ENCODE peak calls at places on chromosomes 13 and 19, in ten cellular contexts. D, I, V, W, Y, A, Q, E, G and F are unnamed samples.

GRCh38 chr19:23762884-23763711 is 4.4 kb upstream of the ZNF681 start:
- DNase-seq in Y (no peak), V (peak), D (peak), W (peak), Q (peak), A (peak), E (peak), G (peak), I (peak), F (peak)

GRCh38 chr13:98961204-98962105 is 16.4 kb downstream of the DOCK9 start:
- DNase-seq in V (no peak), A (no peak), G (no peak), E (no peak), Y (no peak), W (no peak), D (no peak), Q (no peak), I (peak), F (no peak)

GRCh38 chr19:10007811-10008211 is 2.5 kb downstream of the COL5A3 start:
- DNase-seq in W (no peak), D (no peak), Y (no peak), A (no peak), V (peak), E (peak), I (no peak), G (no peak), Q (no peak), F (peak)

GRCh38 chr13:99119686-99120085 is 81.0 kb upstream of the UBAC2 start:
- DNase-seq in Y (no peak), A (no peak), I (no peak), G (no peak), D (no peak), V (no peak), Q (no peak), E (no peak), W (no peak), F (no peak)

GRCh38 chr13:60417734-60418133 is 20.7 kb downstream of the TDRD3 start:
- DNase-seq in Y (no peak), V (no peak), A (no peak), I (no peak), E (no peak), D (no peak), W (no peak), G (no peak), Q (no peak), F (no peak)

GRCh38 chr19:19403373-19403901 is 2.0 kb upstream of the GATAD2A start:
- DNase-seq in E (no peak), Y (no peak), V (peak), G (no peak), W (no peak), I (peak), Q (no peak), A (no peak), D (no peak), F (no peak)

GRCh38 chr19:35346193-35347052 is 1.3 kb upstream of the FFAR1 start:
- DNase-seq in D (no peak), Y (no peak), I (no peak), G (peak), Q (peak), A (no peak), E (no peak), W (peak), V (no peak), F (no peak)

GRCh38 chr13:89514534-89515312 is 1832.8 kb upstream of the MIR17HG start:
- DNase-seq in I (peak), G (no peak), A (no peak), D (no peak), V (peak), E (no peak), Q (no peak), W (no peak), Y (peak), F (peak)

GRCh38 chr19:40687525-40688016 is 2.9 kb downstream of the NUMBL start:
- DNase-seq in V (peak), Q (peak), E (peak), D (peak), A (peak), I (no peak), Y (no peak), G (peak), W (no peak), F (peak)

GRCh38 chr19:14718522-14719113 is 28.8 kb downstream of the ZNF333 start:
- DNase-seq in E (no peak), G (no peak), D (no peak), A (no peak), Q (no peak), Y (no peak), V (peak), W (no peak), I (no peak), F (peak)
- H3K4me3 ChIP-seq in E (no peak), G (no peak), D (no peak), A (peak), Q (no peak), Y (no peak), V (no peak), W (no peak), I (no peak), F (no peak)

GRCh38 chr19:55117636-55118391 is at the start of gene PPP1R12C:
- DNase-seq in Q (peak), V (peak), A (peak), W (peak), D (peak), Y (peak), I (peak), E (peak), G (peak), F (peak)
- TF ChIP-seq CTCF in Q (no peak), V (no peak), A (no peak), W (no peak), D (peak), Y (no peak), I (no peak), E (no peak), G (no peak), F (no peak)

GRCh38 chr13:113545455-113545930 is 39.1 kb upstream of the TFDP1 start:
- DNase-seq in D (no peak), I (peak), Y (no peak), Q (no peak), V (peak), G (no peak), E (no peak), A (no peak), W (no peak), F (no peak)
- H3K4me3 ChIP-seq in D (no peak), I (no peak), Y (no peak), Q (no peak), V (no peak), G (no peak), E (no peak), A (no peak), W (no peak), F (no peak)

DNA sequence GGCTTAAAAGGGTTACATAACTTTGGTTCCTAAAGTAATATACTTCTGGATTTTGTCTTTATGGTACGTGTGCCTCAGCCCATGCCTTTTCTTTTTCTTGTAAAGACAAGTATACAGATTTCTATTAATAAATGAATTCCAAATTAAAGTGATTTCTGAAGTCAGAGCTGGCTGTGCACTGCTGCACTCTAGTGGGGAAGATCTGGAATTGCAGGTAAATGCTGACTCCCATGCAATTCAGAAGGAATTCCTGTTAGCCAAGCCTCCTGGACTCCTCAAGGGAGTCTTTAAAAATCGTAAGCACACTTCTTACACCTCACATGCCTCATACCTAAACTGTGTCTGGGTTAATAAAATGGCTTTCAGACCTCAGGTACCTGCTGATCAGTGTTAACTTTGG is 118.4 kb upstream of the SLC7A1 start:
- DNase-seq in Q (no peak), Y (peak), V (no peak), W (peak), I (no peak), G (no peak), D (no peak), E (no peak), A (no peak), F (peak)
- TF ChIP-seq CTCF in Q (peak), Y (peak), V (peak), W (peak), I (peak), G (no peak), D (peak), E (no peak), A (peak), F (peak)

GRCh38 chr19:46347572-46347883 is 641 bp downstream of the PPP5C start:
- DNase-seq in E (no peak), I (no peak), A (no peak), W (no peak), G (no peak), Y (no peak), V (no peak), Q (no peak), D (no peak), F (no peak)

GRCh38 chr19:46350758-46351159 is 3.9 kb downstream of the PPP5C start:
- DNase-seq in W (peak), Y (no peak), Q (no peak), A (no peak), V (no peak), D (no peak), I (no peak), E (no peak), G (no peak), F (no peak)

GRCh38 chr19:46347985-46348384 is 1.1 kb downstream of the PPP5C start:
- DNase-seq in V (peak), E (no peak), Y (no peak), D (no peak), I (no peak), W (no peak), Q (no peak), A (no peak), G (no peak), F (no peak)

GRCh38 chr19:46350029-46350757 is 3.3 kb downstream of the PPP5C start:
- DNase-seq in I (no peak), D (no peak), Q (peak), V (no peak), A (no peak), E (no peak), Y (no peak), W (peak), G (no peak), F (no peak)

GRCh38 chr19:46349311-46349993 is 2.6 kb downstream of the PPP5C start:
- DNase-seq in W (peak), G (no peak), D (no peak), E (no peak), Y (no peak), Q (no peak), I (no peak), V (no peak), A (no peak), F (no peak)
- H3K4me3 ChIP-seq in W (peak), G (no peak), D (no peak), E (no peak), Y (no peak), Q (no peak), I (no peak), V (no peak), A (no peak), F (no peak)

GRCh38 chr19:31548941-31549340 is 199.7 kb upstream of the TSHZ3 start:
- DNase-seq in E (no peak), Q (peak), A (no peak), W (peak), D (no peak), Y (no peak), I (no peak), G (no peak), V (peak), F (peak)
- TF ChIP-seq CTCF in E (peak), Q (no peak), A (no peak), W (peak), D (peak), Y (no peak), I (peak), G (no peak), V (peak), F (peak)